ENCODE peak calls at places on chromosomes 11 and 22, in seven cellular contexts. G, C, X, W, F, Q and M are unnamed samples.

GRCh38 chr11:129790131-129790530 is 25.5 kb upstream of the TMEM45B start:
- DNase-seq in G (no peak), C (no peak), X (no peak), W (no peak), F (no peak), Q (no peak), M (no peak)

GRCh38 chr22:19755145-19755710 is 5.3 kb upstream of the TBX1 start:
- DNase-seq in G (no peak), C (no peak), X (no peak), W (no peak), F (no peak), Q (no peak), M (no peak)

GRCh38 chr22:33789690-33790253 is 130.5 kb downstream of the LARGE1 start:
- DNase-seq in G (no peak), C (no peak), X (no peak), W (no peak), F (no peak), Q (no peak), M (no peak)

GRCh38 chr22:40714514-40714966 is 35.3 kb downstream of the MCHR1 start:
- DNase-seq in G (no peak), C (no peak), X (no peak), W (no peak), F (no peak), Q (no peak), M (no peak)

GRCh38 chr11:57379732-57380131 is 1.2 kb downstream of the PRG3 start:
- DNase-seq in G (peak), C (no peak), X (no peak), W (no peak), F (no peak), Q (no peak), M (peak)

GRCh38 chr11:131229221-131229620 is 141.2 kb upstream of the NTM start:
- DNase-seq in G (no peak), C (no peak), X (no peak), W (no peak), F (no peak), Q (no peak), M (no peak)

GRCh38 chr11:69868871-69869270 is 49.7 kb upstream of the FGF3 start:
- DNase-seq in G (no peak), C (no peak), X (no peak), W (no peak), F (no peak), Q (peak), M (no peak)

GRCh38 chr22:43388420-43388851 is 23.4 kb upstream of the MPPED1 start:
- DNase-seq in G (peak), C (peak), X (peak), W (peak), F (peak), Q (peak), M (peak)

GRCh38 chr11:120011836-120012235 is 126.1 kb downstream of the TRIM29 start:
- DNase-seq in G (no peak), C (no peak), X (no peak), W (no peak), F (no peak), Q (no peak), M (no peak)

GRCh38 chr22:45994516-45995404 is 17.8 kb upstream of the WNT7B start:
- DNase-seq in G (peak), C (peak), X (peak), W (peak), F (peak), Q (peak), M (peak)

GRCh38 chr11:113862430-113862829 is 12.9 kb downstream of the USP28 start:
- DNase-seq in G (no peak), C (no peak), X (peak), W (no peak), F (no peak), Q (no peak), M (no peak)

GRCh38 chr11:69642549-69642912 is 1.6 kb downstream of the CCND1 start:
- DNase-seq in G (peak), C (peak), X (no peak), W (peak), F (no peak), Q (peak), M (peak)

GRCh38 chr11:65112551-65113360 is 1.1 kb downstream of the TM7SF2 start:
- DNase-seq in G (peak), C (peak), X (peak), W (peak), F (peak), Q (peak), M (peak)

GRCh38 chr11:130124096-130124495 is 35.5 kb upstream of the ST14 start:
- DNase-seq in G (peak), C (peak), X (peak), W (peak), F (peak), Q (peak), M (peak)

GRCh38 chr11:105000797-105001196 is 22.2 kb downstream of the CASP5 start:
- DNase-seq in G (peak), C (no peak), X (no peak), W (peak), F (no peak), Q (peak), M (peak)

DNA sequence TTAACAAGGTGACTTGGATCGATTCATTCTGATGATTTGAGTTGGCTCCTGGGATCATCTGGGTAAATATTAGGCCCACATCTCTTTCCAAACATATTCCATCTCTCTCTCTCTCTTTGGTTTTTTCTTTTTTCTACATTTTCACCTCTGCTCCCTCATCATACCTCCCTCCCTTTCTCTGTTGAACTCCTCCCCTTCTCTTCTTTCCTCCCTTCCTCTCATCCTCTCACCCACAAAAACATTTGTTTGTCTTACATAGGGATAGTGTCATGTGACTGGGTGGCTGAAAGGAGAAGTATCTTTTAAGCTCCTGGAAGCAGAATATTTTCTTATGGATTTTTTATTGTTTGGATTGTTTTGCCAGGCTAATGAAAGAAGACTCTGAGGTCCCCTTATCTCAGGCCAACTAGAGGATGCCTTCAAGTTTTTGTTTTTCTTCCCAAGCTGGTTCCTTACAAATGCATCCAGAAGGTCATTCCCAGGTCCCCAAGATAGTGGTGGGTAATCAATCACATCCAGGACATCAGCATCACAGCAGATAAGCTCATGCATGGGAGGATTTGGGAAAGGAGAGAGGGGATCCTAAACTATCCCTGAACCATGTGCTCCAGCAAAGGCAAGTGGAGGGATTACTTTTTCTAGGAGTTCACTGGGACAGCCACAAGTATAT is 20.8 kb downstream of the FZD4 start:
- DNase-seq in G (no peak), C (no peak), X (no peak), W (no peak), F (no peak), Q (no peak), M (no peak)
- TF ChIP-seq POLR2A in G (no peak), C (no peak), X (no peak), W (no peak), F (no peak), Q (no peak), M (no peak)

DNA sequence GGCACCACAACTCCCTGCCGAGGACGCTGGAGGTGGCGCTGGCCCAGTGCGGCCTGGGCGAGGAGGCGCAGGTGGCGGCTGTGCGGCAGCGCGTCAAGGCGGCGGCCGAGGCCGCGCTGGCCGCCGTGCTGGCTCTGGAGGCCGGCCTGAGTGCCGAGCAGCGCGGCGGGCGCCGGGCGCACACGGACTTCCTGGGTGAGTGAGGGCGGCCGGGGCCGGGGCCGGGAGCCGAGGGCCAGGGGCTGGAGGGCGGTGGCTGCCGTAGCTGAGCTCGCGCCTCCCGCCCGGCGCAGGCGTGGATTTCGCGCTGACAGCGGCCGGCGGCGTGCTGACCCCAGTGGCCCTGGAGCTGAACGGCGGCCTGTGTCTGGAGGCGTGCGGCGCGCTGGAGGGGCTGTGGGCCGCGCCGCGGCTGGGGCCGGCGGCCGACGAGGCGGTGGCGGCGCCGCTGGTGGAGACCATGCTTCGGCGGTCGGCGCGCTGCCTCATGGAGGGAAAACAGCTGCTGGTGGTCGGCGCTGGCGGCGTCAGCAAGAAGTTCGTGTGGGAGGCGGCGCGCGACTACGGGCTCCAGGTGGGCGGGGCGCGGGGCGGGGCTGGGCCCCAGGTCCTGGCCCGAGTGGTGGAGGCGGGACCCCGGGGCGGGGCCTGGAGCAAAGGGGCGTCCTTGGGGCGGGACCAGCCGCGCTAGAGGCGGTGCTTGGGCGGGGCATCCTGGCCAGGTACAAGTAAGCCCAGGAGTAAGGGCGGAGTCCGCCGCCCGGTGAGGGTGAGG is 5.4 kb downstream of the CARNS1 start:
- DNase-seq in G (peak), C (peak), X (peak), W (peak), F (peak), Q (peak), M (peak)
- TF ChIP-seq POLR2A in G (peak), C (peak), X (peak), W (peak), F (no peak), Q (peak), M (peak)

DNA sequence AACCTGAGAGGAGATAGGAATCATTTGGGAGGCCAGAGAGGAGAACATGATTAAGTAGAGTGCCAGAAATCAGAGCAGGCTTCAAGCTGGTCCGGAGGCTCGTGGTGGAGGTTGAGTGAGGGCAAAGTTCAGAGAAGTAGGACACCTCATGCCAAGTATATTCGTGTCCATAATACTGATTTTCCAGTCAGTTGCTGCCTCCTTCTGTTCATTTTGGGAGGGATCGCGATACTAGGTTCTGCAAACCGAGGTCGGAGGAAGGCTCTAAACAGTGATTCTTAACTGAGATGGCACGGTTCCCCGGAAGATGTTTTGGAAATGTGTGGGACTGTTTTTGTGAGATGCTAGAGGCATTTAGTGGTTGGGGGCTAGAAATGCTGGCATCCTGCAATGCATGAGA is 13.6 kb upstream of the CD3E start:
- DNase-seq in G (peak), C (no peak), X (peak), W (peak), F (no peak), Q (peak), M (peak)
- TF ChIP-seq POLR2A in G (no peak), C (no peak), X (no peak), W (no peak), F (no peak), Q (no peak), M (no peak)

GRCh38 chr11:115919341-115920086 is 415.3 kb upstream of the CADM1 start:
- DNase-seq in G (peak), C (no peak), X (peak), W (no peak), F (no peak), Q (no peak), M (no peak)

GRCh38 chr11:115921540-115921939 is 417.3 kb upstream of the CADM1 start:
- DNase-seq in G (no peak), C (no peak), X (no peak), W (no peak), F (no peak), Q (no peak), M (no peak)

GRCh38 chr11:115920087-115920461 is 415.9 kb upstream of the CADM1 start:
- DNase-seq in G (no peak), C (no peak), X (no peak), W (no peak), F (no peak), Q (no peak), M (no peak)

GRCh38 chr11:115921986-115922385 is 417.8 kb upstream of the CADM1 start:
- DNase-seq in G (peak), C (no peak), X (no peak), W (no peak), F (no peak), Q (no peak), M (no peak)

GRCh38 chr11:115920841-115921480 is 416.7 kb upstream of the CADM1 start:
- DNase-seq in G (no peak), C (no peak), X (no peak), W (no peak), F (no peak), Q (no peak), M (no peak)
- TF ChIP-seq POLR2A in G (no peak), C (no peak), X (no peak), W (no peak), F (no peak), Q (no peak), M (no peak)

GRCh38 chr11:23405350-23405937 is 545.2 kb upstream of the CCDC179 start:
- DNase-seq in G (no peak), C (no peak), X (no peak), W (no peak), F (no peak), Q (no peak), M (no peak)
- TF ChIP-seq POLR2A in G (no peak), C (no peak), X (no peak), W (no peak), F (no peak), Q (no peak), M (no peak)

DNA sequence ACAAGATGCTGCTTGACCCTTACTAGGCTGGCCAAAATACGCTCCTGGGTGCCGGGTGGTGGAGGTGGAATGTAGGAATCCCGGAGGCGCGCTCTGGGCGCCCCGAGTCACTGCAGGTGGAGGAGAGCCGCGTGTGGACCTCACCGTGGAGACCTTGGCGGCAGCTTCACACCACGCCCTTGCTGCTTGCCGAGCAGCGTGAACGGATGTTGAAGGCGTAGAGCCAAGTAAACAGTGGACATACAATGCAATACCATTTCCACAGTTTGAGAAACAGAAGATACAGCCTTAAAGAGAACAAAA is 1.3 kb downstream of the NCR3LG1 start:
- DNase-seq in G (peak), C (peak), X (peak), W (peak), F (peak), Q (peak), M (peak)
- TF ChIP-seq POLR2A in G (no peak), C (no peak), X (no peak), W (no peak), F (no peak), Q (peak), M (no peak)

GRCh38 chr22:39314251-39314971 is 5.0 kb downstream of the RPL3 start:
- DNase-seq in G (no peak), C (peak), X (no peak), W (no peak), F (no peak), Q (no peak), M (peak)
- TF ChIP-seq POLR2A in G (no peak), C (peak), X (no peak), W (no peak), F (no peak), Q (no peak), M (no peak)

DNA sequence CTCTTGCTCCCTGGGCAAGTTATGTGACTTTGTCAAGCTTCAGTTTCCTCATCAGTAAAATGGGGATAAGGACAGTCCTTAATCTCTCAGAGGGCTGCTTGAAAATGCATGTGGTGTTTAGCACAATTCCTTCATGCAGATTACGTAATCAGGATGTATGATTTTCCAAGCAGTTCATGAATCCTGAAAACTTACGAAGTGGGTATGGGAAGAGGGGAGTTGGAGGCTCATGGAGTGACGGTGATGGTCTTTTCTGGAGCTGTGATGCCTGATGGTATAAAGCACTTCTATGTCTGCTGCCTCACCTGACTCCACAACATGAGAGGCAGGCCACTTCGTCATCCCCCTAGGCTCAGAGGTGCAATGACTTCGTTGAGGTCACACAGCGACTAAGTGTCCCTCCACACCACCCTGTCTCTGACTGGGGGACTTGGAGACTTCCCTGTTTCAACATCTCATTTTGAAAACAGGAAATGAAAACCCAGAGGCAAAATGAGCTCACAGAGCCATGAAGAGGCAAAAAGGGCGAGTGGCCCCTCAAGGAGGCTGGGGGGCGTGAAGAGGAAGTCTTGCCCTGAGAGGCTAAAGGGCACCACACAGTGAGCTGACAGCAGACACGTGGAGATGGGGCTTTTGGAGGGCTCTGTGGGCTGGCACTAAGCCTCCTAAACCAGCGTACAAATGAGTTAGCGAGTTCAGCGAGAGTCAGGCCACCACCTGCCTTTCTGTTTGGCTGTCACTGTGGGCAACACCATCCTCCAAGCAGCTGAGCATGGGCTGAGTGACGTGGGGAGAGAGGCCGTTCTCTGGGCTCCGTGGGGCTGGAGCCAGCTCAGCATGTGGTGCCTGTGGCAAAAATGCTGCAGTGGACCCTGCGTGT is 10.1 kb downstream of the MCM5 start:
- DNase-seq in G (peak), C (no peak), X (no peak), W (peak), F (no peak), Q (peak), M (no peak)
- TF ChIP-seq POLR2A in G (no peak), C (no peak), X (no peak), W (no peak), F (no peak), Q (no peak), M (no peak)